ENCODE peak calls at places on chromosomes 2 and 18, in six cellular contexts. One of them, this sample, is unnamed.

GRCh38 chr18:59139291-59139614 is 431 bp upstream of the SEC11C start:
- DNase-seq in neural crest cell: peak; percentile 90
- DNase-seq in PC-3: peak; percentile 87
- DNase-seq in heart left ventricle: peak; percentile 92
- DNase-seq in upper lobe of right lung: peak; percentile 95
- DNase-seq in GM23338: peak; percentile 94
- DNase-seq in this sample: peak; percentile 74

GRCh38 chr18:3511980-3512379 is 62.0 kb downstream of the TGIF1 start:
- DNase-seq in neural crest cell: no peak
- DNase-seq in PC-3: peak; percentile 82
- DNase-seq in heart left ventricle: no peak
- DNase-seq in upper lobe of right lung: no peak
- DNase-seq in GM23338: no peak
- DNase-seq in this sample: no peak

GRCh38 chr2:191593622-191594416 is 84.1 kb upstream of the NABP1 start:
- DNase-seq in neural crest cell: no peak
- DNase-seq in PC-3: peak; percentile 98
- DNase-seq in heart left ventricle: no peak
- DNase-seq in upper lobe of right lung: no peak
- DNase-seq in GM23338: no peak
- DNase-seq in this sample: no peak

GRCh38 chr18:29457316-29457715 is 1280.4 kb upstream of the CDH2 start:
- DNase-seq in neural crest cell: no peak
- DNase-seq in PC-3: peak; percentile 83
- DNase-seq in heart left ventricle: no peak
- DNase-seq in upper lobe of right lung: no peak
- DNase-seq in GM23338: no peak
- DNase-seq in this sample: no peak

GRCh38 chr2:65620524-65620923 is 188.1 kb upstream of the SPRED2 start:
- DNase-seq in neural crest cell: no peak
- DNase-seq in PC-3: peak; percentile 16
- DNase-seq in heart left ventricle: no peak
- DNase-seq in upper lobe of right lung: no peak
- DNase-seq in GM23338: peak; percentile 15
- DNase-seq in this sample: no peak

GRCh38 chr2:1047485-1047884 is 96.8 kb downstream of the SNTG2 start:
- DNase-seq in neural crest cell: no peak
- DNase-seq in PC-3: peak; percentile 24
- DNase-seq in heart left ventricle: no peak
- DNase-seq in upper lobe of right lung: no peak
- DNase-seq in GM23338: peak; percentile 67
- DNase-seq in this sample: no peak

GRCh38 chr2:46332686-46333281 is 35.6 kb downstream of the EPAS1 start:
- DNase-seq in neural crest cell: no peak
- DNase-seq in PC-3: peak; percentile 17
- DNase-seq in heart left ventricle: peak; percentile 47
- DNase-seq in upper lobe of right lung: no peak
- DNase-seq in GM23338: no peak
- DNase-seq in this sample: no peak

GRCh38 chr2:96764253-96764637 is 3.5 kb downstream of the CNNM4 start:
- DNase-seq in neural crest cell: no peak
- DNase-seq in PC-3: peak; percentile 39
- DNase-seq in heart left ventricle: no peak
- DNase-seq in upper lobe of right lung: peak; percentile 68
- DNase-seq in GM23338: peak; percentile 41
- DNase-seq in this sample: no peak

GRCh38 chr2:176174382-176174834 is 14.1 kb upstream of the HOXD1 start:
- DNase-seq in neural crest cell: no peak
- DNase-seq in PC-3: no peak
- DNase-seq in heart left ventricle: no peak
- DNase-seq in upper lobe of right lung: no peak
- DNase-seq in GM23338: no peak
- DNase-seq in this sample: no peak

GRCh38 chr2:189579585-189579984 is 1.0 kb downstream of the SLC40A1 start:
- DNase-seq in neural crest cell: no peak
- DNase-seq in PC-3: no peak
- DNase-seq in heart left ventricle: no peak
- DNase-seq in upper lobe of right lung: no peak
- DNase-seq in GM23338: no peak
- DNase-seq in this sample: no peak

GRCh38 chr2:240569998-240570530 is 1.8 kb downstream of the RNPEPL1 start:
- DNase-seq in neural crest cell: no peak
- DNase-seq in PC-3: no peak
- DNase-seq in heart left ventricle: no peak
- DNase-seq in upper lobe of right lung: peak; percentile 65
- DNase-seq in GM23338: no peak
- DNase-seq in this sample: no peak

GRCh38 chr18:79540914-79541301 is 138.7 kb upstream of the CTDP1 start:
- DNase-seq in neural crest cell: no peak
- DNase-seq in PC-3: no peak
- DNase-seq in heart left ventricle: no peak
- DNase-seq in upper lobe of right lung: no peak
- DNase-seq in GM23338: no peak
- DNase-seq in this sample: no peak

GRCh38 chr2:143988082-143988481 is 531.8 kb downstream of the ZEB2 start:
- DNase-seq in neural crest cell: no peak
- DNase-seq in PC-3: no peak
- DNase-seq in heart left ventricle: no peak
- DNase-seq in upper lobe of right lung: no peak
- DNase-seq in GM23338: no peak
- DNase-seq in this sample: no peak

GRCh38 chr2:164896226-164896625 is 54.6 kb upstream of the COBLL1 start:
- DNase-seq in neural crest cell: no peak
- DNase-seq in PC-3: no peak
- DNase-seq in heart left ventricle: no peak
- DNase-seq in upper lobe of right lung: no peak
- DNase-seq in GM23338: no peak
- DNase-seq in this sample: no peak

GRCh38 chr2:61855178-61855523 is 1.3 kb upstream of the FAM161A start:
- DNase-seq in neural crest cell: no peak
- DNase-seq in PC-3: peak; percentile 49
- DNase-seq in heart left ventricle: no peak
- DNase-seq in upper lobe of right lung: no peak
- DNase-seq in GM23338: no peak
- DNase-seq in this sample: no peak

GRCh38 chr2:134256961-134257360 is 3.1 kb downstream of the MGAT5 start:
- DNase-seq in neural crest cell: no peak
- DNase-seq in PC-3: no peak
- DNase-seq in heart left ventricle: no peak
- DNase-seq in upper lobe of right lung: no peak
- DNase-seq in GM23338: no peak
- DNase-seq in this sample: no peak

GRCh38 chr18:13570216-13570615 is 156.1 kb downstream of the FAM210A start:
- DNase-seq in neural crest cell: no peak
- DNase-seq in PC-3: no peak
- DNase-seq in heart left ventricle: no peak
- DNase-seq in upper lobe of right lung: no peak
- DNase-seq in GM23338: no peak
- DNase-seq in this sample: no peak

GRCh38 chr2:32523711-32524110 is 104.1 kb upstream of the TTC27 start:
- DNase-seq in neural crest cell: no peak
- DNase-seq in PC-3: no peak
- DNase-seq in heart left ventricle: no peak
- DNase-seq in upper lobe of right lung: no peak
- DNase-seq in GM23338: no peak
- DNase-seq in this sample: no peak

GRCh38 chr2:228444156-228444555 is 262.7 kb upstream of the SPHKAP start:
- DNase-seq in neural crest cell: no peak
- DNase-seq in PC-3: no peak
- DNase-seq in heart left ventricle: no peak
- DNase-seq in upper lobe of right lung: no peak
- DNase-seq in GM23338: no peak
- DNase-seq in this sample: no peak

GRCh38 chr18:48160622-48161021 is 230.2 kb upstream of the SMAD2 start:
- DNase-seq in neural crest cell: no peak
- DNase-seq in PC-3: no peak
- DNase-seq in heart left ventricle: no peak
- DNase-seq in upper lobe of right lung: no peak
- DNase-seq in GM23338: no peak
- DNase-seq in this sample: no peak

GRCh38 chr18:48671561-48671945 is 132.7 kb downstream of the CTIF start:
- DNase-seq in neural crest cell: no peak
- DNase-seq in PC-3: no peak
- DNase-seq in heart left ventricle: no peak
- DNase-seq in upper lobe of right lung: no peak
- DNase-seq in GM23338: no peak
- DNase-seq in this sample: no peak

GRCh38 chr2:101185656-101186055 is 34.5 kb upstream of the TBC1D8 start:
- DNase-seq in neural crest cell: no peak
- DNase-seq in PC-3: no peak
- DNase-seq in heart left ventricle: no peak
- DNase-seq in upper lobe of right lung: no peak
- DNase-seq in GM23338: no peak
- DNase-seq in this sample: no peak

GRCh38 chr2:149166958-149167810 is 128.7 kb downstream of the LYPD6B start:
- DNase-seq in neural crest cell: no peak
- DNase-seq in PC-3: peak; percentile 7
- DNase-seq in heart left ventricle: no peak
- DNase-seq in upper lobe of right lung: no peak
- DNase-seq in GM23338: no peak
- DNase-seq in this sample: peak; percentile 40

GRCh38 chr2:11669454-11670291 is at the start of gene NTSR2:
- DNase-seq in neural crest cell: peak; percentile 59
- DNase-seq in PC-3: no peak
- DNase-seq in heart left ventricle: peak; percentile 75
- DNase-seq in upper lobe of right lung: peak; percentile 79
- DNase-seq in GM23338: peak; percentile 90
- DNase-seq in this sample: no peak
- TF ChIP-seq CTCF in neural crest cell: no peak
- TF ChIP-seq CTCF in PC-3: no peak
- TF ChIP-seq CTCF in heart left ventricle: no peak
- TF ChIP-seq CTCF in upper lobe of right lung: no peak
- TF ChIP-seq CTCF in GM23338: no peak
- TF ChIP-seq CTCF in this sample: no peak

DNA sequence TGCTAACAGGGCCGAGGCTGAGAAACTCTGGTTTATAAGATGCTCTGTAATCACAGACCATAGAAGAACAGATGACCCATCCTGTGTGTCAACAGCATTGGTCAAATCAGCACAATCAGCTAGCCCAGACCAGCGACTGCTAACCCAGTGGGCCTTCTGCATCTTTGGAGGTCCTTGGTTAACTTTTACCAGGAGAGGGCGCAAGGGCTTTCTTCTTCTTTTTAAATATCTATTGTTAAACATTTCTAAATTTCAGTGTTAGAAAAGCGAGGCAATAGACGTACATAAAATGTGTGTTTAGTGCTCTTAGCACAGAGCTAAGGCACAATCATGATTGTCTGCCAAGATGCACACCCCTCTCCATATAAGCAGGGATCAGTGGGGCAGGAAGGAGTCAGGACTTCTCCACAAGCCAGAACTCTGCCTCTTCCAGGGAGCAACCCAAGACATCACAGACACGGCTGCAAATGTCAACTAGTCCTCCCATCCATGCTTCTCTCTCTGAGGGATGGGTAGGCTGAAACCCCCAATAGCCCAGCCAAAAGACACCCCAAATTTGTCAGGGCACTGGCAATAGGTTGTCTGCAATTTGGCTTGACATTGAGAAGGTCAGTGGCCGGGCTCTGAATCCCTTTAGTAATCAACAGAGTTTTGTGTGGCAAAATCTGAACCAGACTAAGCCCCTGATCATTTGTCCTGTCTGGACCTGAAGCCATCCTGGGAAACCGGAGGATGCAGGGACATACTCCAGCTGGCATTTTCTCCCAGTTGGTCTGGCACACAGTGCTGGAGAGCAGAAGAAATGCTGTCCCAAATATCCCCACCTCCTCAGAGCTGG is 188.2 kb downstream of the BCL2 start:
- DNase-seq in neural crest cell: peak; percentile 23
- DNase-seq in PC-3: peak; percentile 69
- DNase-seq in heart left ventricle: no peak
- DNase-seq in upper lobe of right lung: no peak
- DNase-seq in GM23338: peak; percentile 86
- DNase-seq in this sample: no peak
- TF ChIP-seq CTCF in neural crest cell: peak; percentile 63
- TF ChIP-seq CTCF in PC-3: peak; percentile 77
- TF ChIP-seq CTCF in heart left ventricle: peak; percentile 82
- TF ChIP-seq CTCF in upper lobe of right lung: peak; percentile 71
- TF ChIP-seq CTCF in GM23338: peak; percentile 78
- TF ChIP-seq CTCF in this sample: peak; percentile 63

GRCh38 chr2:222915092-222915957 is 54.5 kb downstream of the ACSL3 start:
- DNase-seq in neural crest cell: no peak
- DNase-seq in PC-3: peak; percentile 53
- DNase-seq in heart left ventricle: no peak
- DNase-seq in upper lobe of right lung: no peak
- DNase-seq in GM23338: no peak
- DNase-seq in this sample: no peak

GRCh38 chr2:222912776-222913175 is 51.9 kb downstream of the ACSL3 start:
- DNase-seq in neural crest cell: no peak
- DNase-seq in PC-3: no peak
- DNase-seq in heart left ventricle: no peak
- DNase-seq in upper lobe of right lung: no peak
- DNase-seq in GM23338: no peak
- DNase-seq in this sample: no peak

GRCh38 chr2:222920657-222921186 is 59.9 kb downstream of the ACSL3 start:
- DNase-seq in neural crest cell: no peak
- DNase-seq in PC-3: no peak
- DNase-seq in heart left ventricle: no peak
- DNase-seq in upper lobe of right lung: no peak
- DNase-seq in GM23338: peak; percentile 47
- DNase-seq in this sample: no peak

GRCh38 chr2:222919841-222920609 is 59.2 kb downstream of the ACSL3 start:
- DNase-seq in neural crest cell: no peak
- DNase-seq in PC-3: peak; percentile 68
- DNase-seq in heart left ventricle: no peak
- DNase-seq in upper lobe of right lung: no peak
- DNase-seq in GM23338: no peak
- DNase-seq in this sample: no peak

GRCh38 chr2:222916229-222917197 is 55.7 kb downstream of the ACSL3 start:
- DNase-seq in neural crest cell: no peak
- DNase-seq in PC-3: no peak
- DNase-seq in heart left ventricle: no peak
- DNase-seq in upper lobe of right lung: no peak
- DNase-seq in GM23338: no peak
- DNase-seq in this sample: no peak
- TF ChIP-seq CTCF in neural crest cell: peak; percentile 31
- TF ChIP-seq CTCF in PC-3: no peak
- TF ChIP-seq CTCF in heart left ventricle: peak; percentile 34
- TF ChIP-seq CTCF in upper lobe of right lung: no peak
- TF ChIP-seq CTCF in GM23338: peak; percentile 29
- TF ChIP-seq CTCF in this sample: no peak

DNA sequence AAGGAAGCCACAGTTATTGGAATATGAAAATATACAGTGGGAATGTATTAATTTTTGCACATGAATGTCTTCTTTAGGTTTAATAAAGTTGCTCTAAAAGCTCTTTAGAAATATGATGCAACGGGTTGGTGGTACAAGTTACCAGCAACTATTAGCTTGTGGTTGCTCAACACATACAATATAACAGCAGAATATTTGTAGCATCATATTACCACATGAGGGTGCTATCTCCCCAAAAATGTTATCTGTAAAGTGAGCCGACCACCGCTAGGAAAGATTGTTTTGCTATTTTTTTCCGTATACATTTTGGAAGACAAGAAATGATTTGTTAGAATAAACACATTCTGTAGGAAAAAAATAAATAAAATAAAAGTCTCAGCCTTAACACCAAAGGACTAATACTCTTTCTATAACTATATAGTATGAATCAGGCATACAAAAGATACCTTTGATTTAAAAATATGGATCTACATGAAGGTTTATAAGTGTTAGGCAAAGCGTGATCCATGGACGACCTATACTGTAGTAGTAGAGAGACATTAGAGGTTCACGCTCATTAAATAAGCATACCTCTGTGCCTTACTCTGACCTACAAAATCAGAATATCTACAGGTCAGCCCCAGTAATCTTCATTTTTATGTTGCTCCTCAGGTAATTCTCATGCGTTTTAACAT is 1110.7 kb upstream of the ACVR2A start:
- DNase-seq in neural crest cell: no peak
- DNase-seq in PC-3: peak; percentile 84
- DNase-seq in heart left ventricle: no peak
- DNase-seq in upper lobe of right lung: no peak
- DNase-seq in GM23338: peak; percentile 74
- DNase-seq in this sample: no peak
- TF ChIP-seq CTCF in neural crest cell: peak; percentile 83
- TF ChIP-seq CTCF in PC-3: peak; percentile 86
- TF ChIP-seq CTCF in heart left ventricle: peak; percentile 45
- TF ChIP-seq CTCF in upper lobe of right lung: peak; percentile 50
- TF ChIP-seq CTCF in GM23338: peak; percentile 80
- TF ChIP-seq CTCF in this sample: peak; percentile 37

This sample was measured in GM12864.